ENCODE peak calls at places on chromosomes 6 and 20, in six cellular contexts. X, P, K, M, C and A are unnamed samples.
A peak's percentile ranks its signal among the peaks of the same experiment; 100 is the strongest.

GRCh38 chr20:62516345-62516744 is 40.5 kb upstream of the GATA5 start:
- DNase-seq in M (peak; percentile 41), K (peak; percentile 61), C (no peak), X (no peak), P (no peak), A (no peak)

GRCh38 chr20:59032713-59033059 is 551 bp upstream of the ATP5F1E start:
- DNase-seq in P (no peak), M (no peak), X (no peak), C (no peak), K (peak; percentile 66), A (no peak)

GRCh38 chr6:90294989-90295853 is 1.4 kb downstream of the BACH2 start:
- DNase-seq in P (peak; percentile 82), X (no peak), K (peak; percentile 26), C (peak; percentile 75), M (peak; percentile 35), A (peak; percentile 37)

GRCh38 chr20:44643596-44644383 is 7.7 kb downstream of the ADA start:
- DNase-seq in C (peak; percentile 78), P (peak; percentile 60), X (no peak), K (peak; percentile 80), M (peak; percentile 45), A (no peak)

GRCh38 chr20:24148372-24148771 is 159.8 kb upstream of the GGTLC1 start:
- DNase-seq in K (no peak), M (no peak), P (no peak), X (peak; percentile 93), C (peak; percentile 70), A (no peak)

GRCh38 chr6:37624606-37625574 is 72.8 kb downstream of the MDGA1 start:
- DNase-seq in P (peak; percentile 55), C (peak; percentile 89), K (peak; percentile 67), X (no peak), M (no peak), A (no peak)

GRCh38 chr20:40860487-40860902 is 168.1 kb upstream of the TOP1 start:
- DNase-seq in K (peak; percentile 29), P (no peak), M (no peak), X (no peak), C (no peak), A (no peak)

GRCh38 chr6:159969921-159970320 is 1.0 kb downstream of the IGF2R start:
- DNase-seq in C (no peak), P (no peak), X (no peak), M (peak; percentile 36), K (peak; percentile 54), A (peak; percentile 59)

GRCh38 chr6:168756009-168756634 is 315.1 kb downstream of the SMOC2 start:
- DNase-seq in X (no peak), C (no peak), M (no peak), P (no peak), K (no peak), A (no peak)

GRCh38 chr20:58708246-58708931 is 15.8 kb downstream of the NPEPL1 start:
- DNase-seq in P (peak; percentile 42), M (peak; percentile 16), K (no peak), X (no peak), C (peak; percentile 60), A (no peak)

GRCh38 chr6:167826230-167827061 is at the start of gene AFDN:
- DNase-seq in M (peak; percentile 75), K (peak; percentile 49), X (no peak), C (peak; percentile 89), P (peak; percentile 70), A (peak; percentile 89)

GRCh38 chr6:43976706-43977403 is 150.4 kb downstream of the MRPL14 start:
- DNase-seq in P (no peak), C (no peak), M (no peak), X (no peak), K (peak; percentile 32), A (no peak)

GRCh38 chr20:39659010-39659409 is 696.9 kb downstream of the DHX35 start:
- DNase-seq in M (no peak), P (no peak), X (no peak), C (no peak), K (no peak), A (no peak)

GRCh38 chr6:93418113-93418447 is 1.3 kb downstream of the EPHA7 start:
- DNase-seq in P (no peak), K (peak; percentile 6), X (no peak), C (no peak), M (no peak), A (peak; percentile 13)

GRCh38 chr6:104682722-104683643 is 176.7 kb downstream of the HACE1 start:
- DNase-seq in C (peak; percentile 73), P (peak; percentile 81), X (peak; percentile 43), K (peak; percentile 72), M (peak; percentile 82), A (peak; percentile 64)

GRCh38 chr6:121435444-121436069 is at the start of gene GJA1:
- DNase-seq in K (peak; percentile 67), M (peak; percentile 45), C (no peak), X (no peak), P (no peak), A (no peak)

GRCh38 chr6:155693573-155694428 is 238.2 kb upstream of the NOX3 start:
- DNase-seq in C (no peak), K (no peak), M (no peak), P (no peak), X (no peak), A (no peak)

GRCh38 chr6:117837268-117837667 is 69.8 kb upstream of the SLC35F1 start:
- DNase-seq in C (no peak), M (no peak), P (no peak), X (no peak), K (no peak), A (no peak)

DNA sequence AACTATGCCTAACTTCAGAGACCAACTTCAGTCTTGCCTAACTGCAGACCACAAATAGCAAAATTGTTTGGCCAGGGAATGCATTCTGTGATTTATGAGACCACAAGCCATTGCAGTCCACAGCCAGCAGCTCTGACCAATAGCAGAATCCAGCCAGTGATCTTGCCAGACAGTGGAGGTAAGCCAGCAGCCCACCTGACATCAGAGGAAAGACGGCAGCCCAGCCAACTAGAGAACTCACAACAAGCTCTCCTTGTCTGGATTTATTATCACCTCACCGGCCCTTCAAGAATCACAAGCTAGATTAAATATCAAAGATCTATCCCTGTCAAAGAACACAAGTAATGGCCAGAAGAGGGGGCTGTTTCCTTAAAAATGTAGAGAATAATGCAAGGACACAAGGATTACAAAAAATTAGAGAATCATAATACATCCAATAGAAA is 66.5 kb upstream of the SLC35F1 start:
- DNase-seq in C (no peak), X (no peak), P (no peak), K (peak; percentile 65), M (no peak), A (peak; percentile 24)
- TF ChIP-seq CTCF in C (no peak), X (no peak), P (no peak), K (peak; percentile 68), M (peak; percentile 55), A (peak; percentile 24)

DNA sequence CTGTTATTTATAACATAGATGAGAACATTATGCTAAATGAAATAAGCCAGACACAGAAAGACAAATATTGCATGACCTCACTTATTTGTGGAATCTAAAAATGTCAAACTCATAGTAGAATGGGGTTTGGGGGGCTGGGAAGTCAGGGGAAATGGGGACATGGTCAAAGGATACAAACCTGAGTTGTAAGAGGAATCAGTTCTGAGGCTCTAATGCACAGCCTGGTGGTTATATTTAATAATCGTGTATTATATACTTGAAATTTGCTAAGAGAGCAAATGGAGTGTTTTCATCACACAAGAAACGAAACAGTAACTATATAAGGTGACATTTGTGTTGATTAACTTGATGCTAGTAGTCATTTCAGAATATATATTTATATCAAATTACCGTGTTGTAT is 40.8 kb upstream of the GFOD1 start:
- DNase-seq in M (no peak), K (peak; percentile 30), C (no peak), X (no peak), P (no peak), A (no peak)
- TF ChIP-seq CTCF in M (no peak), K (peak; percentile 38), C (peak; percentile 11), X (no peak), P (no peak), A (no peak)

GRCh38 chr6:63272397-63272796 is 47.4 kb downstream of the LGSN start:
- DNase-seq in C (no peak), K (peak; percentile 48), X (no peak), P (no peak), M (no peak), A (peak; percentile 29)
- TF ChIP-seq CTCF in C (peak; percentile 38), K (peak; percentile 58), X (peak; percentile 2), P (no peak), M (peak; percentile 25), A (peak; percentile 24)

GRCh38 chr20:12966468-12967085 is 42.2 kb upstream of the SPTLC3 start:
- DNase-seq in X (no peak), P (no peak), M (no peak), C (no peak), K (peak; percentile 75), A (no peak)
- TF ChIP-seq CTCF in X (no peak), P (no peak), M (no peak), C (peak; percentile 22), K (peak; percentile 91), A (no peak)